ENCODE peak calls at places on chromosomes 1 and 21, in eight cellular contexts. V is dorsolateral prefrontal cortex, B is endodermal cell, G is pancreas, Y is sigmoid colon, T is left lung, E is H9, H is IMR-90. L is an unnamed sample.

GRCh38 chr1:30727796-30728195 is 4.4 kb upstream of the MATN1 start:
- DNase-seq in V (no peak), B (no peak), G (no peak), Y (no peak), T (no peak), E (no peak), H (peak; percentile 66), L (no peak)

GRCh38 chr1:107794571-107794970 is 170.4 kb downstream of the VAV3 start:
- DNase-seq in V (no peak), B (no peak), G (no peak), Y (no peak), T (no peak), E (no peak), H (no peak), L (no peak)

GRCh38 chr1:28141685-28142084 is 34.8 kb downstream of the PTAFR start:
- DNase-seq in V (no peak), B (no peak), G (no peak), Y (no peak), T (no peak), E (no peak), H (no peak), L (no peak)

GRCh38 chr1:170267317-170267716 is 121.6 kb downstream of the NTMT2 start:
- DNase-seq in V (no peak), B (peak; percentile 66), G (no peak), Y (no peak), T (no peak), E (peak; percentile 36), H (peak; percentile 8), L (no peak)

GRCh38 chr1:53735261-53735660 is 3.7 kb downstream of the GLIS1 start:
- DNase-seq in V (no peak), B (no peak), G (no peak), Y (no peak), T (no peak), E (no peak), H (no peak), L (no peak)

GRCh38 chr1:53332188-53332564 is 4.3 kb upstream of the LRP8 start:
- DNase-seq in V (peak; percentile 16), B (no peak), G (no peak), Y (peak; percentile 19), T (peak; percentile 20), E (no peak), H (no peak), L (no peak)

GRCh38 chr1:64513557-64513956 is 43.6 kb downstream of the CACHD1 start:
- DNase-seq in V (no peak), B (no peak), G (no peak), Y (no peak), T (no peak), E (no peak), H (no peak), L (no peak)

GRCh38 chr1:113388621-113389355 is 1.5 kb upstream of the MAGI3 start:
- DNase-seq in V (no peak), B (peak; percentile 56), G (peak; percentile 52), Y (no peak), T (no peak), E (no peak), H (no peak), L (no peak)

GRCh38 chr1:49163041-49163440 is 386.4 kb upstream of the BEND5 start:
- DNase-seq in V (no peak), B (no peak), G (no peak), Y (no peak), T (no peak), E (no peak), H (no peak), L (no peak)

GRCh38 chr1:78743626-78744025 is 94.0 kb downstream of the IFI44 start:
- DNase-seq in V (no peak), B (no peak), G (no peak), Y (no peak), T (no peak), E (no peak), H (peak; percentile 54), L (no peak)

GRCh38 chr1:30386145-30386926 is 337.0 kb downstream of the MATN1 start:
- DNase-seq in V (no peak), B (peak; percentile 29), G (no peak), Y (peak; percentile 32), T (no peak), E (no peak), H (no peak), L (no peak)

GRCh38 chr1:155192346-155193274 is 15.1 kb downstream of the THBS3 start:
- DNase-seq in V (no peak), B (peak; percentile 83), G (peak; percentile 82), Y (no peak), T (peak; percentile 85), E (peak; percentile 82), H (no peak), L (peak; percentile 12)

GRCh38 chr1:41677586-41677985 is 193.1 kb upstream of the EDN2 start:
- DNase-seq in V (no peak), B (no peak), G (no peak), Y (no peak), T (no peak), E (no peak), H (peak; percentile 17), L (no peak)

GRCh38 chr1:114482585-114482984 is 28.4 kb downstream of the TRIM33 start:
- DNase-seq in V (no peak), B (no peak), G (no peak), Y (no peak), T (no peak), E (no peak), H (no peak), L (no peak)

GRCh38 chr1:228358039-228358763 is 48.4 kb downstream of the TRIM11 start:
- DNase-seq in V (no peak), B (no peak), G (peak; percentile 16), Y (no peak), T (peak; percentile 17), E (no peak), H (no peak), L (no peak)

GRCh38 chr1:204241050-204241449 is 27.3 kb upstream of the GOLT1A start:
- DNase-seq in V (no peak), B (peak; percentile 57), G (no peak), Y (no peak), T (no peak), E (no peak), H (peak; percentile 6), L (no peak)

GRCh38 chr1:169451425-169451824 is 24.2 kb upstream of the CCDC181 start:
- DNase-seq in V (no peak), B (no peak), G (no peak), Y (no peak), T (no peak), E (no peak), H (no peak), L (no peak)

GRCh38 chr1:6497215-6497866 is 5.9 kb upstream of the PLEKHG5 start:
- DNase-seq in V (no peak), B (peak; percentile 86), G (peak; percentile 85), Y (no peak), T (peak; percentile 84), E (peak; percentile 71), H (no peak), L (peak; percentile 48)

GRCh38 chr21:42674351-42674940 is 21.0 kb downstream of the PDE9A start:
- DNase-seq in V (no peak), B (peak; percentile 82), G (peak; percentile 23), Y (peak; percentile 95), T (peak; percentile 31), E (peak; percentile 84), H (no peak), L (no peak)

GRCh38 chr21:35234725-35235124 is 185.6 kb upstream of the RUNX1 start:
- DNase-seq in V (no peak), B (no peak), G (no peak), Y (no peak), T (no peak), E (no peak), H (no peak), L (no peak)

GRCh38 chr1:177571485-177572076 is 398.3 kb downstream of the SEC16B start:
- DNase-seq in V (no peak), B (no peak), G (no peak), Y (no peak), T (no peak), E (no peak), H (no peak), L (no peak)

GRCh38 chr1:228391411-228392020 is 15.1 kb downstream of the TRIM11 start:
- DNase-seq in V (peak; percentile 17), B (no peak), G (no peak), Y (peak; percentile 50), T (peak; percentile 63), E (no peak), H (no peak), L (no peak)

GRCh38 chr1:66243548-66244130 is 290.3 kb upstream of the SGIP1 start:
- DNase-seq in V (no peak), B (no peak), G (no peak), Y (no peak), T (no peak), E (no peak), H (peak; percentile 25), L (no peak)

DNA sequence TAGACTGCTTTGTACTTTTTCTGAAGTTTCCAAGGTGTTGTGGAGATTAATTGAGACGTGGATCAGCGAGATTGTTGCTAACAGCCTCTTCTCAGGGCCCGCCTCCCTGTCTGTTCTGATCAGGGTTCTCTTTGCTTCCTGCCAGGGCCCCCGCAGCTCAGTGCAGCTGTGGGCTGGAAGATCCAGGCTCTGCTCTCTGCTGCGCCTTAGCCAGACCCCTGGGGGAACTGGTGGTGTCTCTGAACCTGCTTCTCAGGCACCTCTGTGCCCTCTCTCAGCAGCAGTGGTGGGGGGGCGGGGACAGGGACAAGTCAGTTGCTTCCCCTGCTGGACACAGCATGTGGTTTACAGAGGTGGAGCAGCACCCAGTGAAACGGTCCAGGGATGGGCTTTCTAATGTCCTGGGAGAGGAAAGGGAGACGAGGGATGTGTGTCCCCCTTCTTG is 124.0 kb downstream of the GRIK3 start:
- DNase-seq in V (no peak), B (peak; percentile 52), G (no peak), Y (no peak), T (no peak), E (no peak), H (no peak), L (no peak)
- H3K27me3 ChIP-seq in V (no peaks in the 10 kb centered on the region), B (no peaks in the 10 kb centered on the region), G (no peaks in the 10 kb centered on the region), Y (no peaks in the 10 kb centered on the region), T (peaks cover 32% of the 10 kb centered on the region), E (no peaks in the 10 kb centered on the region), H (no peaks in the 10 kb centered on the region), L (no peaks in the 10 kb centered on the region)

GRCh38 chr21:29024474-29025327 is at the start of gene USP16:
- DNase-seq in V (peak; percentile 96), B (peak; percentile 97), G (peak; percentile 95), Y (peak; percentile 98), T (peak; percentile 93), E (peak; percentile 96), H (peak; percentile 99), L (peak; percentile 89)
- TF ChIP-seq CTCF in V (no peak), B (no peak), G (peak; percentile 10), Y (peak; percentile 31), T (no peak), E (no peak), H (peak; percentile 13), L (no peak)

GRCh38 chr1:109485001-109485400 is 1.3 kb downstream of the ATXN7L2 start:
- DNase-seq in V (no peak), B (no peak), G (no peak), Y (no peak), T (no peak), E (no peak), H (no peak), L (no peak)
- H3K27ac ChIP-seq in V (no peak overlapping the region), B (no peak overlapping the region), G (no peak overlapping the region), Y (no peak overlapping the region), T (no peak overlapping the region), E (no peak overlapping the region), H (no peak overlapping the region), L (no peak overlapping the region)

GRCh38 chr1:17204546-17205440 is at the start of gene PADI1:
- DNase-seq in V (no peak), B (no peak), G (no peak), Y (no peak), T (no peak), E (no peak), H (no peak), L (no peak)
- H3K27me3 ChIP-seq in V (no peaks in the 10 kb centered on the region), B (no peaks in the 10 kb centered on the region), G (no peaks in the 10 kb centered on the region), Y (no peaks in the 10 kb centered on the region), T (peaks cover 4% of the 10 kb centered on the region), E (no peaks in the 10 kb centered on the region), H (peaks cover 6% of the 10 kb centered on the region), L (no peaks in the 10 kb centered on the region)

GRCh38 chr1:156682166-156682890 is 5.1 kb upstream of the NES start:
- DNase-seq in V (no peak), B (peak; percentile 86), G (peak; percentile 23), Y (no peak), T (no peak), E (peak; percentile 77), H (no peak), L (no peak)
- TF ChIP-seq CTCF in V (no peak), B (peak; percentile 70), G (no peak), Y (no peak), T (no peak), E (peak; percentile 52), H (no peak), L (no peak)